ENCODE peak calls at places on chromosome 15, in ten cellular contexts. A is cardiac muscle cell; N is NCI-H524; J is H54; U is Caki2; X is hypothalamus; Y is neuronal stem cell; R is frontal cortex; O is GM20000; V is stimulated activated CD8-positive, alpha-beta memory T cell treated with anti-CD3 and anti-CD28 coated beads, Interleukin-2, amount 100 ng/mL, for 1 hour. Q is an unnamed sample.

GRCh38 chr15:56038015-56038414 is 44.6 kb upstream of the NEDD4 start:
- DNase-seq in A (no peak), N (no peak), J (no peak), U (no peak), X (no peak), Y (no peak), R (no peak), O (no peak), V (no peak), Q (no peak)

GRCh38 chr15:48052871-48053383 is 67.9 kb upstream of the SLC24A5 start:
- DNase-seq in A (no peak), N (peak; percentile 44), J (no peak), U (no peak), X (no peak), Y (no peak), R (no peak), O (no peak), V (no peak), Q (no peak)

GRCh38 chr15:89136818-89137772 is 48.8 kb downstream of the ABHD2 start:
- DNase-seq in A (no peak), N (no peak), J (no peak), U (no peak), X (no peak), Y (no peak), R (no peak), O (no peak), V (no peak), Q (no peak)

GRCh38 chr15:34216527-34217270 is 6.8 kb upstream of the KATNBL1 start:
- DNase-seq in A (no peak), N (no peak), J (no peak), U (no peak), X (no peak), Y (no peak), R (no peak), O (no peak), V (no peak), Q (no peak)

GRCh38 chr15:66955001-66955516 is 110.3 kb upstream of the SMAD3 start:
- DNase-seq in A (no peak), N (no peak), J (no peak), U (peak; percentile 55), X (no peak), Y (no peak), R (no peak), O (no peak), V (no peak), Q (no peak)

GRCh38 chr15:91129436-91129835 is 29.4 kb downstream of the SV2B start:
- DNase-seq in A (no peak), N (no peak), J (no peak), U (no peak), X (no peak), Y (no peak), R (no peak), O (no peak), V (no peak), Q (no peak)

GRCh38 chr15:75176404-75176761 is 25.3 kb upstream of the C15orf39 start:
- DNase-seq in A (no peak), N (no peak), J (no peak), U (no peak), X (no peak), Y (no peak), R (no peak), O (no peak), V (no peak), Q (no peak)

GRCh38 chr15:91866371-91866905 is 12.9 kb downstream of the SLCO3A1 start:
- DNase-seq in A (no peak), N (peak; percentile 80), J (no peak), U (peak; percentile 71), X (no peak), Y (no peak), R (no peak), O (no peak), V (no peak), Q (no peak)

GRCh38 chr15:58473720-58474119 is 41.9 kb downstream of the LIPC start:
- DNase-seq in A (no peak), N (no peak), J (peak; percentile 22), U (peak; percentile 89), X (no peak), Y (no peak), R (no peak), O (no peak), V (no peak), Q (no peak)

GRCh38 chr15:67120839-67121540 is 55.6 kb downstream of the SMAD3 start:
- DNase-seq in A (no peak), N (no peak), J (no peak), U (peak; percentile 85), X (peak; percentile 68), Y (no peak), R (peak; percentile 83), O (peak; percentile 75), V (peak; percentile 76), Q (peak; percentile 45)

GRCh38 chr15:35141743-35142356 is 56.8 kb upstream of the NANOGP8 start:
- DNase-seq in A (peak; percentile 13), N (no peak), J (no peak), U (no peak), X (no peak), Y (no peak), R (no peak), O (no peak), V (no peak), Q (no peak)

GRCh38 chr15:92197761-92198160 is 195.9 kb upstream of the ST8SIA2 start:
- DNase-seq in A (no peak), N (no peak), J (no peak), U (no peak), X (no peak), Y (no peak), R (no peak), O (no peak), V (no peak), Q (no peak)

GRCh38 chr15:67543348-67543718 is 830 bp downstream of the MAP2K5 start:
- DNase-seq in A (no peak), N (no peak), J (no peak), U (peak; percentile 10), X (no peak), Y (no peak), R (peak; percentile 15), O (no peak), V (no peak), Q (no peak)

GRCh38 chr15:95405447-95405846 is 925.1 kb upstream of the NR2F2 start:
- DNase-seq in A (no peak), N (no peak), J (no peak), U (no peak), X (no peak), Y (no peak), R (no peak), O (no peak), V (no peak), Q (no peak)

GRCh38 chr15:23073890-23074631 is 34.7 kb upstream of the TUBGCP5 start:
- DNase-seq in A (no peak), N (peak; percentile 90), J (no peak), U (no peak), X (no peak), Y (no peak), R (peak; percentile 13), O (no peak), V (no peak), Q (no peak)

GRCh38 chr15:88376574-88377174 is 90.5 kb downstream of the MRPL46 start:
- DNase-seq in A (no peak), N (no peak), J (no peak), U (no peak), X (no peak), Y (no peak), R (no peak), O (no peak), V (no peak), Q (no peak)

GRCh38 chr15:39320355-39320754 is 260.5 kb upstream of the THBS1 start:
- DNase-seq in A (no peak), N (no peak), J (no peak), U (no peak), X (no peak), Y (no peak), R (no peak), O (no peak), V (no peak), Q (no peak)

GRCh38 chr15:85411992-85412538 is 31.7 kb downstream of the AKAP13 start:
- DNase-seq in A (no peak), N (no peak), J (no peak), U (no peak), X (no peak), Y (no peak), R (no peak), O (no peak), V (no peak), Q (no peak)

GRCh38 chr15:60683156-60683555 is 204.2 kb upstream of the ICE2 start:
- DNase-seq in A (no peak), N (no peak), J (no peak), U (no peak), X (no peak), Y (no peak), R (no peak), O (no peak), V (no peak), Q (no peak)

GRCh38 chr15:89307046-89307587 is 27.5 kb downstream of the POLG start:
- DNase-seq in A (no peak), N (no peak), J (peak; percentile 19), U (peak; percentile 45), X (no peak), Y (no peak), R (no peak), O (no peak), V (no peak), Q (no peak)

GRCh38 chr15:42719051-42719450 is 17.9 kb downstream of the CDAN1 start:
- DNase-seq in A (no peak), N (no peak), J (no peak), U (no peak), X (no peak), Y (no peak), R (no peak), O (no peak), V (no peak), Q (no peak)

GRCh38 chr15:39888809-39889208 is 31.3 kb downstream of the GPR176 start:
- DNase-seq in A (no peak), N (no peak), J (no peak), U (no peak), X (no peak), Y (no peak), R (no peak), O (no peak), V (no peak), Q (no peak)

GRCh38 chr15:82105458-82106205 is 59.8 kb upstream of the MEX3B start:
- DNase-seq in A (no peak), N (no peak), J (no peak), U (no peak), X (no peak), Y (no peak), R (no peak), O (no peak), V (no peak), Q (no peak)

GRCh38 chr15:79004336-79004735 is 59.5 kb upstream of the CTSH start:
- DNase-seq in A (no peak), N (no peak), J (peak; percentile 26), U (peak; percentile 22), X (no peak), Y (no peak), R (no peak), O (peak; percentile 76), V (no peak), Q (no peak)

GRCh38 chr15:50940506-50940905 is 32.0 kb downstream of the AP4E1 start:
- DNase-seq in A (no peak), N (no peak), J (no peak), U (no peak), X (no peak), Y (no peak), R (no peak), O (no peak), V (no peak), Q (no peak)

GRCh38 chr15:25242957-25243799 is 195.6 kb downstream of the UBE3A start:
- DNase-seq in A (no peak), N (no peak), J (no peak), U (no peak), X (no peak), Y (no peak), R (no peak), O (no peak), V (no peak), Q (no peak)

GRCh38 chr15:41853831-41854230 is 15.2 kb downstream of the PLA2G4B start:
- DNase-seq in A (no peak), N (no peak), J (no peak), U (no peak), X (no peak), Y (no peak), R (no peak), O (no peak), V (no peak), Q (no peak)

Q was measured in caudate nucleus.